ENCODE peak calls at places on chromosomes 1 and 21, in nine cellular contexts. A is astrocyte, P is neural progenitor cell, T is H9, Z is GM23248, M is mesendoderm, U is mammary epithelial cell, L is neuronal stem cell, H is IMR-90. I is an unnamed sample.
A peak's percentile ranks its signal among the peaks of the same experiment; 100 is the strongest.

GRCh38 chr1:215397843-215398242 is 169.3 kb upstream of the KCTD3 start:
- DNase-seq in H (no peak), T (no peak), Z (no peak), U (no peak), P (no peak), L (no peak), M (no peak), A (no peak), I (no peak)

GRCh38 chr1:149885364-149886111 is 13.8 kb upstream of the BOLA1 start:
- DNase-seq in T (peak; percentile 79), U (peak; percentile 71), Z (peak; percentile 94), H (peak; percentile 84), M (peak; percentile 92), P (peak; percentile 86), A (peak; percentile 74), L (peak; percentile 69), I (peak; percentile 96)

GRCh38 chr1:203524152-203524551 is 30.2 kb downstream of the OPTC start:
- DNase-seq in M (no peak), U (no peak), H (no peak), A (no peak), P (no peak), L (no peak), Z (no peak), T (no peak), I (no peak)

GRCh38 chr1:103220503-103221095 is 112.3 kb upstream of the COL11A1 start:
- DNase-seq in H (peak; percentile 69), U (no peak), A (peak; percentile 98), M (no peak), P (no peak), L (no peak), T (no peak), Z (peak; percentile 58), I (peak; percentile 74)

GRCh38 chr1:85628791-85629531 is 48.4 kb downstream of the CCN1 start:
- DNase-seq in P (peak; percentile 54), L (no peak), Z (peak; percentile 61), T (peak; percentile 61), A (peak; percentile 89), U (peak; percentile 49), H (peak; percentile 95), M (peak; percentile 67), I (peak; percentile 85)

GRCh38 chr21:17682924-17683323 is 70.2 kb upstream of the BTG3 start:
- DNase-seq in U (no peak), T (no peak), M (no peak), H (no peak), A (no peak), Z (no peak), L (no peak), P (no peak), I (no peak)

GRCh38 chr1:17189632-17190525 is 15.0 kb upstream of the PADI1 start:
- DNase-seq in L (no peak), Z (peak; percentile 98), A (peak; percentile 99), T (no peak), U (peak; percentile 92), H (peak; percentile 92), M (peak; percentile 86), P (no peak), I (peak; percentile 87)

GRCh38 chr1:151887028-151887427 is 22.3 kb downstream of the THEM4 start:
- DNase-seq in M (no peak), A (peak; percentile 44), T (no peak), U (peak; percentile 94), H (peak; percentile 64), Z (peak; percentile 79), P (no peak), L (no peak), I (peak; percentile 70)

GRCh38 chr1:34851431-34852105 is 8.0 kb downstream of the SMIM12 start:
- DNase-seq in L (no peak), H (no peak), Z (no peak), P (no peak), A (no peak), U (peak; percentile 55), M (no peak), T (no peak), I (no peak)

GRCh38 chr1:48203287-48203900 is 19.1 kb upstream of the SLC5A9 start:
- DNase-seq in U (peak; percentile 48), P (peak; percentile 47), H (peak; percentile 22), T (no peak), Z (peak; percentile 51), L (peak; percentile 29), A (no peak), M (peak; percentile 55), I (peak; percentile 54)

GRCh38 chr1:30744060-30744756 is 13.4 kb downstream of the LAPTM5 start:
- DNase-seq in M (no peak), U (peak; percentile 54), A (no peak), P (no peak), L (no peak), T (no peak), Z (peak; percentile 23), H (peak; percentile 73), I (no peak)

GRCh38 chr1:64183985-64184440 is 19.4 kb upstream of the UBE2U start:
- DNase-seq in M (no peak), L (no peak), Z (peak; percentile 92), A (peak; percentile 26), U (peak; percentile 16), T (no peak), P (no peak), H (peak; percentile 93), I (peak; percentile 84)

GRCh38 chr1:200062143-200062542 is 34.6 kb downstream of the NR5A2 start:
- DNase-seq in L (no peak), U (no peak), P (no peak), M (no peak), Z (no peak), A (no peak), T (no peak), H (no peak), I (no peak)

GRCh38 chr1:213953816-213954215 is 34.0 kb upstream of the PROX1 start:
- DNase-seq in T (no peak), L (no peak), Z (no peak), M (no peak), H (no peak), A (no peak), U (no peak), P (no peak), I (no peak)

GRCh38 chr1:22228074-22228473 is 85.2 kb upstream of the WNT4 start:
- DNase-seq in A (no peak), P (no peak), M (no peak), T (no peak), Z (no peak), H (no peak), U (no peak), L (no peak), I (no peak)
- H3K4me1 ChIP-seq in A (no peaks in the 10 kb centered on the region), P (peaks cover 15% of the 10 kb centered on the region), M (no peaks in the 10 kb centered on the region), T (no peaks in the 10 kb centered on the region), Z (no peaks in the 10 kb centered on the region), H (no peaks in the 10 kb centered on the region), U (peaks cover 12% of the 10 kb centered on the region), L (peaks cover 13% of the 10 kb centered on the region), I (no peaks in the 10 kb centered on the region)

GRCh38 chr1:54850082-54850730 is 36.8 kb downstream of the DHCR24 start:
- DNase-seq in H (peak; percentile 40), T (no peak), Z (peak; percentile 74), U (no peak), P (no peak), L (no peak), M (no peak), A (peak; percentile 29), I (no peak)
- H3K9ac ChIP-seq in H (no peak overlapping the region), T (no peak overlapping the region), Z (peak overlapping the region; percentile 36), U (no peak overlapping the region), P (no peak overlapping the region), L (no peak overlapping the region), M (no peak overlapping the region), A (no peak overlapping the region), I (no peak overlapping the region)

DNA sequence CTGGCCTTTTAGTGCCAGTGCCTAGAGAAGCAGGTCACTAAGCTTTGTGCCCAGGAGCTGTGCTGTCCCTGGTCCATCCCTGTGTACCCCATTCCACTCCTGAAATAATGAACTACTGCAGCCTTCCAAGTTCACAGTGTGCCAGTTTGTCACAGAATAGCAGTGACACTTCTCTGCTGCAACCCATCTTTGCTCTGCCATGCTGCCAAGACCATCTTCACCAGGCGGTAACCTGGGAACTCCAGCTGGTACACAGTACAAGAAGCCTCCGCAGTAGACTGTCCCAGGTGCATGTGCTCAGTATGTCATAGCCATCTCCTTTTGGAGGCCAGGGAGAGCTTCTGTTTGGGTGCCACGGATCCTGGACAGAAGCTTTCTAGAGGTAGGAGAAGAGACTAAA is 138.0 kb downstream of the DHRS3 start:
- DNase-seq in L (no peak), U (no peak), H (no peak), Z (no peak), M (no peak), A (no peak), T (no peak), P (no peak), I (no peak)
- H3K4me1 ChIP-seq in L (no peaks in the 10 kb centered on the region), U (peaks cover 61% of the 10 kb centered on the region), H (peaks cover 45% of the 10 kb centered on the region), Z (peaks cover 47% of the 10 kb centered on the region), M (no peaks in the 10 kb centered on the region), A (peaks cover 59% of the 10 kb centered on the region), T (no peaks in the 10 kb centered on the region), P (peaks cover 15% of the 10 kb centered on the region), I (peaks cover 66% of the 10 kb centered on the region)

DNA sequence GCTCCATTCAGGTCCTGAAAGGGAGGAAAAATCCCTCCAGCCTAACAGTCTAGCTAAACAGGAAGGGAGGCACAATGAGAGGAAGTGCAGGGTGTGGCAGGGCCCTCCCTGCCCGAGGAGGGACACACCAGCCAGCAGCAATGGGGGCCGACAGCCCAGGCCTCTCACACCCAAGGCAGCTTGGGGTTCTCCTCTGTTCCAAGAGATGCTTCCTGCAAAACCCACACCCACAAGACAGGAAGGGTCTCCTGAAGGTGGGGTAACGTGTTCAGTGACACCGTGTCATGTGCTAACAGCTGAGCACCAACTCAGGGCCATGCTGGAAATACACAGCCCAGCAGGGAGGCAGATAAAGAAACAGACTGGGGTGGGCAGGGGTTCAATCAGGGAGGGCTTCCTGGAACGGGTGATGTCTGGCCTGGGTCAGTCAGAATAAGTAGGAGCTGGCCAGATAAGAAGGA is 10.2 kb downstream of the ECE1 start:
- DNase-seq in U (no peak), L (no peak), T (no peak), M (peak; percentile 55), Z (peak; percentile 51), P (no peak), H (no peak), A (no peak), I (no peak)
- H3K9ac ChIP-seq in U (no peak overlapping the region), L (no peak overlapping the region), T (no peak overlapping the region), M (no peak overlapping the region), Z (peak overlapping the region; percentile 70), P (no peak overlapping the region), H (peak overlapping the region; percentile 23), A (peak overlapping the region; percentile 51), I (peak overlapping the region; percentile 8)

GRCh38 chr1:51532853-51533252 is 13.8 kb upstream of the EPS15 start:
- DNase-seq in L (no peak), H (no peak), Z (no peak), A (no peak), U (no peak), P (no peak), M (no peak), T (no peak), I (no peak)
- H3K4me1 ChIP-seq in L (peaks cover 4% of the 10 kb centered on the region), H (no peaks in the 10 kb centered on the region), Z (no peaks in the 10 kb centered on the region), A (no peaks in the 10 kb centered on the region), U (no peaks in the 10 kb centered on the region), P (peaks cover 10% of the 10 kb centered on the region), M (no peaks in the 10 kb centered on the region), T (no peaks in the 10 kb centered on the region), I (peaks cover 7% of the 10 kb centered on the region)